ENCODE peak calls at places on chromosomes 16 and 17, in seven cellular contexts. Y, N, I, O, Q, E and V are unnamed samples.

GRCh38 chr16:59632266-59632855 is 898.2 kb upstream of the GOT2 start:
- DNase-seq in Y (no peak), N (no peak), I (no peak), O (peak; percentile 60), Q (no peak), E (peak; percentile 94), V (no peak)

GRCh38 chr17:299546-299945 is 53.1 kb downstream of the RPH3AL start:
- DNase-seq in Y (peak; percentile 25), N (no peak), I (no peak), O (no peak), Q (no peak), E (no peak), V (no peak)

GRCh38 chr17:49762148-49762941 is 1.6 kb downstream of the FAM117A start:
- DNase-seq in Y (no peak), N (no peak), I (no peak), O (no peak), Q (no peak), E (peak; percentile 48), V (no peak)

GRCh38 chr17:60781880-60782412 is 104.3 kb downstream of the BCAS3 start:
- DNase-seq in Y (no peak), N (no peak), I (no peak), O (no peak), Q (no peak), E (no peak), V (no peak)

GRCh38 chr17:63163158-63163520 is 197.1 kb downstream of the TANC2 start:
- DNase-seq in Y (no peak), N (no peak), I (no peak), O (no peak), Q (no peak), E (no peak), V (no peak)

GRCh38 chr16:6977906-6978305 is 354.7 kb upstream of the RBFOX1 start:
- DNase-seq in Y (no peak), N (no peak), I (no peak), O (no peak), Q (no peak), E (no peak), V (no peak)

GRCh38 chr16:27950488-27950887 is 113.0 kb downstream of the GSG1L start:
- DNase-seq in Y (no peak), N (no peak), I (no peak), O (no peak), Q (no peak), E (no peak), V (no peak)

GRCh38 chr16:4800290-4801041 is 2.0 kb downstream of the ROGDI start:
- DNase-seq in Y (peak; percentile 69), N (no peak), I (peak; percentile 87), O (no peak), Q (no peak), E (no peak), V (peak; percentile 58)

GRCh38 chr16:72560617-72561016 is 388.7 kb upstream of the PMFBP1 start:
- DNase-seq in Y (no peak), N (no peak), I (no peak), O (peak; percentile 42), Q (no peak), E (no peak), V (peak; percentile 19)

GRCh38 chr16:24652803-24653202 is 76.6 kb upstream of the TNRC6A start:
- DNase-seq in Y (no peak), N (no peak), I (no peak), O (no peak), Q (no peak), E (peak; percentile 20), V (no peak)

GRCh38 chr17:36182176-36183000 is 6.0 kb upstream of the TBC1D3B start:
- DNase-seq in Y (peak; percentile 34), N (no peak), I (peak; percentile 39), O (peak; percentile 9), Q (no peak), E (peak; percentile 46), V (peak; percentile 17)

GRCh38 chr17:45936610-45937009 is 42.3 kb downstream of the MAPT start:
- DNase-seq in Y (no peak), N (no peak), I (no peak), O (no peak), Q (no peak), E (no peak), V (no peak)

GRCh38 chr16:25729188-25729587 is 37.4 kb downstream of the HS3ST4 start:
- DNase-seq in Y (no peak), N (no peak), I (no peak), O (no peak), Q (no peak), E (no peak), V (no peak)

GRCh38 chr17:45923511-45924268 is 29.3 kb downstream of the MAPT start:
- DNase-seq in Y (no peak), N (no peak), I (no peak), O (peak; percentile 71), Q (no peak), E (peak; percentile 65), V (no peak)

GRCh38 chr17:17391575-17392370 is 85.0 kb upstream of the MED9 start:
- DNase-seq in Y (no peak), N (peak; percentile 32), I (no peak), O (no peak), Q (no peak), E (no peak), V (no peak)

GRCh38 chr17:45221081-45221996 is at the start of gene FMNL1:
- DNase-seq in Y (peak; percentile 68), N (peak; percentile 40), I (no peak), O (no peak), Q (no peak), E (peak; percentile 47), V (no peak)

GRCh38 chr16:17591655-17592405 is 121.1 kb upstream of the XYLT1 start:
- DNase-seq in Y (no peak), N (no peak), I (no peak), O (no peak), Q (no peak), E (peak; percentile 5), V (no peak)

GRCh38 chr17:35345926-35346771 is 27.3 kb downstream of the SLFN11 start:
- DNase-seq in Y (peak; percentile 85), N (no peak), I (peak; percentile 65), O (peak; percentile 59), Q (no peak), E (peak; percentile 75), V (peak; percentile 10)